ENCODE peak calls at places on chromosomes 16 and 17, in four cellular contexts. One of them, this sample, is unnamed.
A peak's percentile ranks its signal among the peaks of the same experiment; 100 is the strongest.

GRCh38 chr17:82948081-82948511 is 108.3 kb upstream of the ZNF750 start:
- DNase-seq in GM23338: no peak
- DNase-seq in ascending aorta: no peak
- DNase-seq in mammary epithelial cell: no peak
- DNase-seq in this sample: no peak

GRCh38 chr16:35711435-35711834 is 2252.0 kb downstream of the TP53TG3F start:
- DNase-seq in GM23338: no peak
- DNase-seq in ascending aorta: no peak
- DNase-seq in mammary epithelial cell: no peak
- DNase-seq in this sample: no peak

GRCh38 chr17:54892360-54892759 is 8.3 kb upstream of the TOM1L1 start:
- DNase-seq in GM23338: no peak
- DNase-seq in ascending aorta: no peak
- DNase-seq in mammary epithelial cell: no peak
- DNase-seq in this sample: no peak

GRCh38 chr17:4968166-4968915 is 724 bp upstream of the SPAG7 start:
- DNase-seq in GM23338: peak; percentile 59
- DNase-seq in ascending aorta: no peak
- DNase-seq in mammary epithelial cell: no peak
- DNase-seq in this sample: no peak

GRCh38 chr16:52581530-52581929 is 34.6 kb upstream of the TOX3 start:
- DNase-seq in GM23338: peak; percentile 24
- DNase-seq in ascending aorta: no peak
- DNase-seq in mammary epithelial cell: no peak
- DNase-seq in this sample: no peak

GRCh38 chr17:45986056-45986455 is 13.0 kb upstream of the STH start:
- DNase-seq in GM23338: no peak
- DNase-seq in ascending aorta: no peak
- DNase-seq in mammary epithelial cell: no peak
- DNase-seq in this sample: no peak

GRCh38 chr17:4940625-4941021 is 555 bp downstream of the RNF167 start:
- DNase-seq in GM23338: peak; percentile 39
- DNase-seq in ascending aorta: no peak
- DNase-seq in mammary epithelial cell: no peak
- DNase-seq in this sample: no peak

GRCh38 chr16:15440852-15441251 is 6.5 kb downstream of the BMERB1 start:
- DNase-seq in GM23338: no peak
- DNase-seq in ascending aorta: no peak
- DNase-seq in mammary epithelial cell: peak; percentile 54
- DNase-seq in this sample: no peak

GRCh38 chr16:46650224-46650623 is 29.0 kb upstream of the SHCBP1 start:
- DNase-seq in GM23338: no peak
- DNase-seq in ascending aorta: no peak
- DNase-seq in mammary epithelial cell: no peak
- DNase-seq in this sample: no peak

GRCh38 chr17:75643033-75644017 is 10.1 kb downstream of the SMIM5 start:
- DNase-seq in GM23338: peak; percentile 68
- DNase-seq in ascending aorta: no peak
- DNase-seq in mammary epithelial cell: no peak
- DNase-seq in this sample: no peak

DNA sequence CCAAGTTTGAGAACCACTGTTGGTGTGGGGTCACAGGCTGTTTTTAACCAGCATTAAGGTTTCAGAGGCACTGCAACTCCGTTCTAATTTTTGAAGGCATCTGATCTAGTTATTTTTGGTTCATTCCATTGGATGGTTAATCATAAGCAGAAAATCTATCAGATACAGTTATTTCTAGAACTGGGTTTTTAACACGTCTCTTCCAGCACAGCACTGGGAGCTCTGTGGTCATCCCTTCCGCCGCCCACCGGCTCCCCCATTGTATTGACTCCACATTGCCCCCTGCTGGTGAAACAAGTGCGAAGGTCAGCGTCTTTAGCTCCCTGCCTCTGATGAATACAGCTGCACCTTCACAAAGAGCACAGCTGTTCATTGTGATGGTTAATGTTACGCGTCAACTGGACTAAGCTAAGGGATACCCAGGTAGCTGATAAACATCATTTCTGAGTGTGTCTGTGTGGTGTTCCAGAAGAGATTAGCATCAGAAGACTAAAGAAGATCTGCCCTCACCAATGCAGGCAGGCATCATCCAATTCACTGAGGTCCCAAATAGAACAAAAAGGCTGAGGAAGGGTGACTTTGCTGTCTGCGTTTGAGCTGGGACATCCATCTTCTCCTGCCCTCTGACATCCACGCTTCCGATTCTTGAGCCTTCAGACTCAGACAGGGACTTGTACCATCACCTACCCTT is 8.5 kb downstream of the CCL18 start:
- DNase-seq in GM23338: peak; percentile 90
- DNase-seq in ascending aorta: no peak
- DNase-seq in mammary epithelial cell: peak; percentile 21
- DNase-seq in this sample: no peak
- TF ChIP-seq CTCF in GM23338: peak; percentile 85
- TF ChIP-seq CTCF in ascending aorta: peak; percentile 41
- TF ChIP-seq CTCF in mammary epithelial cell: peak; percentile 75
- TF ChIP-seq CTCF in this sample: peak; percentile 51

DNA sequence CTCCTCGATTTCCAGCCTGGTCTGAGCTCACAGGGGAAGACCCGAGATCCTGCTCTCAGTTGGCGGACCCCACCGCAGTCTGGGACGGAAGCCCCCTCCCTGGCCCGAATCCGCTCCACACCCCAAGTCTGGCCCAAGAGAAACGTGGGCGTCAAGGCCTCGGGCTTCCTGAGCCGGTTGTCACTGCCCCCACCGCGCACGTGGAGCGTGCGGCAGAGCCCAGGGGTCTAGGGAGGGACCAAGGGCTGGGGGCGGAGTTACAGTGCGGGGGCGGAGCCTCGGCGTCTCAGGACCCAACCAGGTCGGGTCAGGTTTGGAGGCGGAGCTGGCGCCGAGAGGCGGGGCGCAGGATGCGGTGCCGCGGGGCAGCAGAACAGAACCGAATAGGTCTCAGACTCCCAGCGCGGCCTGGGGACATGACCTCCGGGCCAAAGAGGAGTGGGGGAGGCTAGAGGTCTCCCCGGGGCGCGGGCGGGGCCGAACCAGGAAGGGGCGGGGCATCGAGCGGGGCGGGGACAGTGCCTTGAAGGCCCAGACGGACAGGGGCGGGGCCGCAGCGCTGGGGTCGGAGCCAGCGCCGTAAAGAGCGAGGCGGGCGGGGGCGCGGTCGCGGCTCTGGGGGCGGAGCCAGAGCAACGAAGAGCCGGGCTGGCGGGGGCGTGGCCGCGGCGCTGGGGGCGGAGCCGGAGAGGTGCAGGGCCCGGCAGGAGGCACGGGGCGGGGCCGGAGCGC is 429 bp upstream of the ZFPM1 start:
- DNase-seq in GM23338: peak; percentile 97
- DNase-seq in ascending aorta: peak; percentile 84
- DNase-seq in mammary epithelial cell: peak; percentile 92
- DNase-seq in this sample: peak; percentile 62
- H3K27me3 ChIP-seq in GM23338: peaks cover 55% of the 10 kb centered on the region
- H3K27me3 ChIP-seq in ascending aorta: no peaks in the 10 kb centered on the region
- H3K27me3 ChIP-seq in mammary epithelial cell: no peaks in the 10 kb centered on the region
- H3K27me3 ChIP-seq in this sample: no peaks in the 10 kb centered on the region

GRCh38 chr16:1494129-1494640 is 1.0 kb downstream of the TELO2 start:
- DNase-seq in GM23338: peak; percentile 56
- DNase-seq in ascending aorta: no peak
- DNase-seq in mammary epithelial cell: peak; percentile 39
- DNase-seq in this sample: peak; percentile 19

GRCh38 chr16:1493746-1494094 is 560 bp downstream of the TELO2 start:
- DNase-seq in GM23338: peak; percentile 43
- DNase-seq in ascending aorta: no peak
- DNase-seq in mammary epithelial cell: peak; percentile 21
- DNase-seq in this sample: no peak

GRCh38 chr16:1495281-1496262 is 2.4 kb downstream of the TELO2 start:
- DNase-seq in GM23338: no peak
- DNase-seq in ascending aorta: no peak
- DNase-seq in mammary epithelial cell: no peak
- DNase-seq in this sample: no peak

GRCh38 chr16:1492923-1493745 is at the start of gene TELO2:
- DNase-seq in GM23338: peak; percentile 82
- DNase-seq in ascending aorta: no peak
- DNase-seq in mammary epithelial cell: peak; percentile 72
- DNase-seq in this sample: no peak

DNA sequence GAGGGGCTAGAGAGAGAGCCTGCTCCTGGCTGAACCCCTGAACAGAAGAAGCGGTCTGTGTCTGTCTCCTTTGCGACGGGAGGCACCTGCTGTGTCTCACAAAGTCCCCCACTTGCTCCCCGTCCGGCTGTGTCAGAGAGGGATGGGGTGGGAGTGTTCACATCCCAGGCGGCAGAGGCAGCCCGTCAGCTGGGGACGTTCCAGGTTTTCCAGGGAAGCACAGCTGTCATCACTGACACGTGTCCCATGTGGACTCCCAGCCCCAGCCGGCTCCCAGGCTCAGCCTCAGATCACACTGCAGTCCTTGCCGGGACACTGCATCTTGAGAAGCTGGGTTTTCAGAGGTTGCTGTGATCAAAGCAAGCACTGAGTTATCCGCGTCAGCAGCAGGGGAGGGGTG is 1.6 kb downstream of the TELO2 start:
- DNase-seq in GM23338: no peak
- DNase-seq in ascending aorta: no peak
- DNase-seq in mammary epithelial cell: no peak
- DNase-seq in this sample: no peak
- H3K4me3 ChIP-seq in GM23338: peak overlapping the region; percentile 85
- H3K4me3 ChIP-seq in ascending aorta: peak overlapping the region; percentile 93
- H3K4me3 ChIP-seq in mammary epithelial cell: no peak overlapping the region
- H3K4me3 ChIP-seq in this sample: no peak overlapping the region

DNA sequence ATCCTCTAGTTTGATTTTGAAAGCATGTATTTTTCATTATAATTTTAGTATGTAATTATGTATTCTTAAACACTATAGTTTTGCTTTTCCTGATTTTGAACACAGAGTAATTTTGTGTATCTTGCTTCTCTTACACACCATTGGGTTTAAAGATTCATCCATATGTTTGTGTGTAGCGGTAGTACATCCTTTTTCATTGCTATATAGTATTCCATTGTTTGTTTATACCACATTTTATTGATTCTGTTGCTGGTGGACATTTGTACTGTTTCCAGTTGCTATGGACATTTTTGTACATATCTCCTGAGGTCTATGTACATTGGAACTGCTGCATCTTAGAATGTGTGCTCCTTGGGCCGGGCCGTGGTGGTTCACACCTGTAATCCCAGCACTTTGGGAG is 20.5 kb upstream of the LASP1NB start:
- DNase-seq in GM23338: no peak
- DNase-seq in ascending aorta: no peak
- DNase-seq in mammary epithelial cell: no peak
- DNase-seq in this sample: no peak
- TF ChIP-seq CTCF in GM23338: no peak
- TF ChIP-seq CTCF in ascending aorta: no peak
- TF ChIP-seq CTCF in mammary epithelial cell: no peak
- TF ChIP-seq CTCF in this sample: no peak

GRCh38 chr17:79606487-79606886 is 4.4 kb downstream of the RBFOX3 start:
- DNase-seq in GM23338: no peak
- DNase-seq in ascending aorta: no peak
- DNase-seq in mammary epithelial cell: no peak
- DNase-seq in this sample: no peak
- H3K27me3 ChIP-seq in GM23338: peaks cover 42% of the 10 kb centered on the region
- H3K27me3 ChIP-seq in ascending aorta: peaks cover 11% of the 10 kb centered on the region
- H3K27me3 ChIP-seq in mammary epithelial cell: peaks cover 20% of the 10 kb centered on the region
- H3K27me3 ChIP-seq in this sample: peaks cover 18% of the 10 kb centered on the region

GRCh38 chr17:63989622-63990345 is 8.4 kb upstream of the PRR29 start:
- DNase-seq in GM23338: no peak
- DNase-seq in ascending aorta: no peak
- DNase-seq in mammary epithelial cell: no peak
- DNase-seq in this sample: no peak
- H3K4me3 ChIP-seq in GM23338: no peak overlapping the region
- H3K4me3 ChIP-seq in ascending aorta: no peak overlapping the region
- H3K4me3 ChIP-seq in mammary epithelial cell: no peak overlapping the region
- H3K4me3 ChIP-seq in this sample: no peak overlapping the region

DNA sequence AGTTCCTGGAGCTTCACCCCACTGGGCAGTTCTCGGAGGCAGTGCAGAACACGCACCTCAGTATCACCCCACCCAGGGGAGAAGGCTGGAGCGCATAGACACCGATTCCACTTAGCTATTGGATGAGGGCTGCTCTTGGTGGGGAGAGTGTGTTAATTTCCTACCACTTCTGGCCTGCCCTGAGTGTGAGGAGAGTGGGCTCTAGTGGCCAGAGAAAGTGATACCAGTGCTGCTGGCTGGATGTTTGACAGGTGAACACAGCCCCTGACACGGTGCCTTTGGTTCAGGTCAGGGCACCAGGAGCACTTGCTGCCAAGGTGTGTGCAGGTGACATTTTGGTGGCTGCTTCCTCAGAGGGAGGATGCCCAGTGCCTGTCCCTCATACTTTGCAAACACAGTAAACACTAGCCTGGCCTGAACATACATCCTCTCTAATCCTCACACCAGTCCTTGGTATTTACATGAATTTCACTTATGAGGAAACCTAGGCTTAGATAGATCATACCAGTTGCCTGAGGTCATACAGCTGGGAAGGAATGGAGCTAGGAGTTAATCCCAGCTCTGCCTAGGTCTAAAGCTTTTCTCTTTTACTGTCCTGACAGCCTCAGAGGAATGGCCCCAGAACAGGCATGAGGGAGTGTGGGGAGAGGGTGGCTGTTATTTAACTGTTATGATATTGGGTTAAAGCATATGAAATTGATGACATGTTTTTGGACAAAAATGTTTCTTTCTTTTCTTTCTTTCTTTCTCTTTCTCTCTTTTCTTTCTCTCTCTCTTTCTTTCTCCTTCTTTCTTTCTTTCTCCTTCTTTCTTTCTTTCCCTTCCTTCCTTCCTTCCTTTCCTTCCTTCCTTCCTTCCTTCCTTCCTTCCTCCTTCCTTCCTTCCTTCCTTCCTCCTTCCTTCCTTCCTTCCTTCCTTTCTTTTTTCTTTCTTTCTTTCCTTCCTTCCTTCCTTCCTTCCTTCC is 21.0 kb upstream of the ITGAX start:
- DNase-seq in GM23338: peak; percentile 71
- DNase-seq in ascending aorta: no peak
- DNase-seq in mammary epithelial cell: peak; percentile 17
- DNase-seq in this sample: no peak
- TF ChIP-seq CTCF in GM23338: peak; percentile 83
- TF ChIP-seq CTCF in ascending aorta: peak; percentile 21
- TF ChIP-seq CTCF in mammary epithelial cell: peak; percentile 63
- TF ChIP-seq CTCF in this sample: peak; percentile 19

GRCh38 chr17:43950554-43950953 is 3.2 kb downstream of the PYY start:
- DNase-seq in GM23338: no peak
- DNase-seq in ascending aorta: no peak
- DNase-seq in mammary epithelial cell: no peak
- DNase-seq in this sample: no peak

GRCh38 chr17:43951750-43952149 is 2.0 kb downstream of the PYY start:
- DNase-seq in GM23338: no peak
- DNase-seq in ascending aorta: no peak
- DNase-seq in mammary epithelial cell: no peak
- DNase-seq in this sample: no peak

GRCh38 chr17:43953746-43954145 is at the start of gene PYY:
- DNase-seq in GM23338: peak; percentile 52
- DNase-seq in ascending aorta: no peak
- DNase-seq in mammary epithelial cell: no peak
- DNase-seq in this sample: no peak

GRCh38 chr17:43952724-43953666 is 745 bp downstream of the PYY start:
- DNase-seq in GM23338: peak; percentile 97
- DNase-seq in ascending aorta: no peak
- DNase-seq in mammary epithelial cell: no peak
- DNase-seq in this sample: no peak

DNA sequence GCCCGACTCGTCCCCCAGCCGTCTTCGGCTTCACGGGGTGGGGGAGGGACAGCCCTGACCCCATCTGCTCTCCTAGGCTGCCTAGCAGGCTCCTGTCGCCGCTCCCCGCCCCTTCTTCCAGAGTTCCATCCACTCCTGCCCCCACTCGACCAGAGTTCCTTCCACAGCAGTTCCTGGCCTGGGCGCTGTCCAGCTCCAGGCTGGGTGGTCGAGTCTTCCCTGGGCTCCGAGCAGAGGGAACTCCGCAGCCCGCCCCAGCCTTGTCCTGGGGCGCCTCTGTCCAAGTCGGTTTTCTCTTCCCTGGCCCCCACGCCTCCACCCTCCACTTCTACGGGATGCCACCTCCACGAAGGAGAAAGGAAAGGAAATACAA is 1.4 kb downstream of the PYY start:
- DNase-seq in GM23338: peak; percentile 54
- DNase-seq in ascending aorta: no peak
- DNase-seq in mammary epithelial cell: no peak
- DNase-seq in this sample: no peak
- H3K27me3 ChIP-seq in GM23338: peaks cover 36% of the 10 kb centered on the region
- H3K27me3 ChIP-seq in ascending aorta: peaks cover 15% of the 10 kb centered on the region
- H3K27me3 ChIP-seq in mammary epithelial cell: peaks cover 17% of the 10 kb centered on the region
- H3K27me3 ChIP-seq in this sample: peaks cover 44% of the 10 kb centered on the region

This sample was measured in BJ.